ENCODE peak calls at places on chromosomes 13 and 19, in four cellular contexts. Q is K562, F is H1, K is A549. N is an unnamed sample.

GRCh38 chr13:80307401-80307987 is 33.4 kb downstream of the SPRY2 start:
- DNase-seq in Q (no peak), F (no peak), K (no peak), N (no peak)

GRCh38 chr19:720691-721160 is 12.0 kb downstream of the PALM start:
- DNase-seq in Q (no peak), F (no peak), K (no peak), N (peak)

GRCh38 chr13:104872153-104872552 is 1663.3 kb downstream of the EFNB2 start:
- DNase-seq in Q (no peak), F (no peak), K (no peak), N (no peak)

GRCh38 chr19:13597625-13598024 is 91.3 kb upstream of the CACNA1A start:
- DNase-seq in Q (peak), F (no peak), K (peak), N (peak)

GRCh38 chr19:16435238-16435911 is 36.4 kb downstream of the EPS15L1 start:
- DNase-seq in Q (no peak), F (no peak), K (no peak), N (no peak)

GRCh38 chr13:41457589-41458186 is 338 bp downstream of the RGCC start:
- DNase-seq in Q (peak), F (no peak), K (no peak), N (no peak)

GRCh38 chr19:47414469-47414868 is 4.9 kb downstream of the MEIS3 start:
- DNase-seq in Q (peak), F (no peak), K (no peak), N (peak)

GRCh38 chr19:6778386-6778785 is 5.9 kb downstream of the VAV1 start:
- DNase-seq in Q (no peak), F (no peak), K (no peak), N (no peak)

GRCh38 chr19:54208784-54209057 is 8.1 kb downstream of the RPS9 start:
- DNase-seq in Q (no peak), F (no peak), K (no peak), N (no peak)

GRCh38 chr19:20078696-20079095 is 896 bp downstream of the ZNF90 start:
- DNase-seq in Q (no peak), F (no peak), K (no peak), N (no peak)

GRCh38 chr13:43023244-43023931 is at the start of gene DNAJC15:
- DNase-seq in Q (peak), F (peak), K (no peak), N (peak)

GRCh38 chr13:44735806-44736205 is 159.7 kb upstream of the TSC22D1 start:
- DNase-seq in Q (no peak), F (no peak), K (no peak), N (no peak)

GRCh38 chr19:35767288-35768081 is 7.9 kb upstream of the ARHGAP33 start:
- DNase-seq in Q (no peak), F (no peak), K (no peak), N (peak)

GRCh38 chr13:88544836-88545235 is 873.7 kb downstream of the SLITRK5 start:
- DNase-seq in Q (no peak), F (no peak), K (no peak), N (no peak)

GRCh38 chr13:60112771-60113170 is 51.0 kb downstream of the DIAPH3 start:
- DNase-seq in Q (no peak), F (no peak), K (no peak), N (no peak)

GRCh38 chr13:59978862-59979261 is 184.9 kb downstream of the DIAPH3 start:
- DNase-seq in Q (no peak), F (no peak), K (no peak), N (no peak)

GRCh38 chr19:40413291-40413994 is at the start of gene PRX:
- DNase-seq in Q (peak), F (no peak), K (no peak), N (no peak)

GRCh38 chr19:30049844-30050667 is 108.0 kb downstream of the URI1 start:
- DNase-seq in Q (no peak), F (no peak), K (no peak), N (no peak)

GRCh38 chr13:30832845-30833332 is 73.2 kb upstream of the MEDAG start:
- DNase-seq in Q (peak), F (peak), K (peak), N (peak)

GRCh38 chr13:41398494-41399190 is 58.7 kb upstream of the RGCC start:
- DNase-seq in Q (no peak), F (no peak), K (no peak), N (no peak)

GRCh38 chr13:77136902-77137420 is 110.0 kb upstream of the FBXL3 start:
- DNase-seq in Q (no peak), F (no peak), K (no peak), N (no peak)

GRCh38 chr19:46383171-46383815 is 30.1 kb downstream of the CCDC8 start:
- DNase-seq in Q (no peak), F (no peak), K (no peak), N (no peak)

GRCh38 chr19:1065606-1066109 is 1.3 kb upstream of the ARHGAP45 start:
- DNase-seq in Q (no peak), F (no peak), K (no peak), N (no peak)

GRCh38 chr19:14147797-14148605 is 11.6 kb upstream of the ASF1B start:
- DNase-seq in Q (peak), F (no peak), K (peak), N (peak)

GRCh38 chr13:113851480-113851803 is 12.4 kb downstream of the GAS6 start:
- DNase-seq in Q (no peak), F (no peak), K (no peak), N (no peak)

GRCh38 chr19:48302600-48302959 is 22.8 kb upstream of the EMP3 start:
- DNase-seq in Q (no peak), F (no peak), K (no peak), N (no peak)

GRCh38 chr19:30020189-30020588 is 78.2 kb downstream of the URI1 start:
- DNase-seq in Q (no peak), F (no peak), K (no peak), N (no peak)

GRCh38 chr13:48253849-48254248 is 20.8 kb downstream of the ITM2B start:
- DNase-seq in Q (no peak), F (no peak), K (no peak), N (peak)

GRCh38 chr13:48251616-48252081 is 18.6 kb downstream of the ITM2B start:
- DNase-seq in Q (no peak), F (no peak), K (no peak), N (no peak)

GRCh38 chr13:48252176-48252575 is 19.2 kb downstream of the ITM2B start:
- DNase-seq in Q (no peak), F (no peak), K (no peak), N (no peak)

GRCh38 chr13:48246097-48246496 is 13.1 kb downstream of the ITM2B start:
- DNase-seq in Q (no peak), F (no peak), K (no peak), N (no peak)

GRCh38 chr13:48249018-48249417 is 16.0 kb downstream of the ITM2B start:
- DNase-seq in Q (no peak), F (no peak), K (no peak), N (no peak)
- TF ChIP-seq RNF2 in Q (no peak), F (no peak), K (no peak), N (no peak)

GRCh38 chr19:5694167-5694951 is 4.3 kb downstream of the RPL36 start:
- DNase-seq in Q (no peak), F (no peak), K (no peak), N (no peak)
- TF ChIP-seq RNF2 in Q (no peak), F (no peak), K (no peak), N (no peak)

DNA sequence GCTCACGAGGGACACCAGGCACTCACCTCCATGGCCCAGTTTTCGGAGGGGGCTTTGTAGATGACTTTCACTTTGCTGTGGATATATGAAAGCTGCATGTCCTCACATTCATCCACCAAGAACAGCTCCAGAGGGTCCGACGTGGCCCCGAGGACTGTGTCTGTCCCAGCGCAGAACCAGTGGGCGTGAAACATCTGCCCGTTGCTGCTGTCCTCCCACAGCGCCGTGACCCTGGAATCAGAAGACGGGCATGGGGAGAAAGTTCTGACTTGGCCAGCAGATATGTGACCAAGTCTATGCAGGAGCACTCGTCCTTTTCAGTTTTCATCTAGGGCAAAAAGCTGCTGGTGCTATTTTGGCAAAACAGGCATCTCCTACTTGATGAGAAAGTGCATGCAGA is 29.7 kb upstream of the EIF3G start:
- DNase-seq in Q (no peak), F (no peak), K (no peak), N (no peak)
- TF ChIP-seq RNF2 in Q (no peak), F (no peak), K (no peak), N (no peak)

DNA sequence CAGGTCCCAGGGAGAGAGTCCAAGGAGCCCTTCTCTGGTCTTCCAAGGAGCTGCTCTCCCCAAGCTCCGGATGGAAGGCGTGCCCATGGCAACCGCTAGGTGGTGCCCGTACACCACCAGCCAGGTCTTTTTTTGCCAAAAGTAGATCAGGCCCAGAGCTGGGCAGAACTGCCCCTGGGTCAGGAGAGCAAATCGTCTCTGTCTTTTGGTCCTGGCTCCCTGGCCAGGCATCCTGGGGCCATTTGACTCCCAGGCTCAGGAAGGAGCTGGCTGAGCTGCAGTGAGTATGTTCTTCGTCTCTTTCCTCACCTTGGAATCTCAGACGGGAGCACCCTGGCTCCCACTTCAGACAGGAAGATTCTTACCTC is 24.6 kb upstream of the BCL3 start:
- DNase-seq in Q (peak), F (peak), K (peak), N (peak)
- TF ChIP-seq RNF2 in Q (no peak), F (no peak), K (no peak), N (no peak)